ENCODE peak calls at places on chromosomes 6 and 20, in nine cellular contexts. One of them, this sample, is unnamed.

GRCh38 chr6:16524380-16524707 is 236.9 kb downstream of the ATXN1 start:
- DNase-seq in left ventricle myocardium inferior: no peak
- DNase-seq in AG09319: no peak
- DNase-seq in cardiac fibroblast: peak; percentile 55
- DNase-seq in body of pancreas: no peak
- DNase-seq in Calu3: no peak
- DNase-seq in RWPE1: no peak
- DNase-seq in Panc1: no peak
- DNase-seq in glutamatergic neuron: no peak
- DNase-seq in this sample: no peak

GRCh38 chr6:83546636-83547035 is 34.3 kb downstream of the PRSS35 start:
- DNase-seq in left ventricle myocardium inferior: no peak
- DNase-seq in AG09319: no peak
- DNase-seq in cardiac fibroblast: no peak
- DNase-seq in body of pancreas: no peak
- DNase-seq in Calu3: peak; percentile 5
- DNase-seq in RWPE1: no peak
- DNase-seq in Panc1: no peak
- DNase-seq in glutamatergic neuron: no peak
- DNase-seq in this sample: no peak

GRCh38 chr6:108321253-108321740 is 26.4 kb downstream of the AFG1L start:
- DNase-seq in left ventricle myocardium inferior: no peak
- DNase-seq in AG09319: no peak
- DNase-seq in cardiac fibroblast: no peak
- DNase-seq in body of pancreas: no peak
- DNase-seq in Calu3: no peak
- DNase-seq in RWPE1: no peak
- DNase-seq in Panc1: no peak
- DNase-seq in glutamatergic neuron: no peak
- DNase-seq in this sample: no peak

GRCh38 chr6:13485303-13485702 is 2.1 kb downstream of the GFOD1 start:
- DNase-seq in left ventricle myocardium inferior: no peak
- DNase-seq in AG09319: no peak
- DNase-seq in cardiac fibroblast: no peak
- DNase-seq in body of pancreas: no peak
- DNase-seq in Calu3: no peak
- DNase-seq in RWPE1: no peak
- DNase-seq in Panc1: no peak
- DNase-seq in glutamatergic neuron: no peak
- DNase-seq in this sample: no peak

GRCh38 chr6:15346315-15346714 is 100.4 kb downstream of the JARID2 start:
- DNase-seq in left ventricle myocardium inferior: no peak
- DNase-seq in AG09319: no peak
- DNase-seq in cardiac fibroblast: no peak
- DNase-seq in body of pancreas: no peak
- DNase-seq in Calu3: no peak
- DNase-seq in RWPE1: no peak
- DNase-seq in Panc1: no peak
- DNase-seq in glutamatergic neuron: no peak
- DNase-seq in this sample: no peak

GRCh38 chr6:149910721-149911151 is 12.2 kb downstream of the RAET1G start:
- DNase-seq in left ventricle myocardium inferior: no peak
- DNase-seq in AG09319: no peak
- DNase-seq in cardiac fibroblast: no peak
- DNase-seq in body of pancreas: no peak
- DNase-seq in Calu3: no peak
- DNase-seq in RWPE1: no peak
- DNase-seq in Panc1: no peak
- DNase-seq in glutamatergic neuron: no peak
- DNase-seq in this sample: no peak

GRCh38 chr6:69019832-69020231 is 384.8 kb downstream of the ADGRB3 start:
- DNase-seq in left ventricle myocardium inferior: no peak
- DNase-seq in AG09319: no peak
- DNase-seq in cardiac fibroblast: peak; percentile 22
- DNase-seq in body of pancreas: no peak
- DNase-seq in Calu3: no peak
- DNase-seq in RWPE1: peak; percentile 4
- DNase-seq in Panc1: no peak
- DNase-seq in glutamatergic neuron: no peak
- DNase-seq in this sample: no peak

GRCh38 chr20:46583411-46584214 is 33.2 kb upstream of the OCSTAMP start:
- DNase-seq in left ventricle myocardium inferior: no peak
- DNase-seq in AG09319: no peak
- DNase-seq in cardiac fibroblast: no peak
- DNase-seq in body of pancreas: no peak
- DNase-seq in Calu3: no peak
- DNase-seq in RWPE1: no peak
- DNase-seq in Panc1: no peak
- DNase-seq in glutamatergic neuron: no peak
- DNase-seq in this sample: no peak

GRCh38 chr6:41960026-41960425 is 18.4 kb upstream of the CCND3 start:
- DNase-seq in left ventricle myocardium inferior: no peak
- DNase-seq in AG09319: no peak
- DNase-seq in cardiac fibroblast: no peak
- DNase-seq in body of pancreas: no peak
- DNase-seq in Calu3: no peak
- DNase-seq in RWPE1: no peak
- DNase-seq in Panc1: no peak
- DNase-seq in glutamatergic neuron: no peak
- DNase-seq in this sample: no peak

GRCh38 chr6:138307816-138308727 is 69.6 kb upstream of the SMIM28 start:
- DNase-seq in left ventricle myocardium inferior: peak; percentile 26
- DNase-seq in AG09319: no peak
- DNase-seq in cardiac fibroblast: peak; percentile 32
- DNase-seq in body of pancreas: peak; percentile 55
- DNase-seq in Calu3: no peak
- DNase-seq in RWPE1: no peak
- DNase-seq in Panc1: no peak
- DNase-seq in glutamatergic neuron: no peak
- DNase-seq in this sample: no peak

GRCh38 chr6:150142657-150143501 is at the start of gene PPP1R14C:
- DNase-seq in left ventricle myocardium inferior: peak; percentile 40
- DNase-seq in AG09319: no peak
- DNase-seq in cardiac fibroblast: peak; percentile 29
- DNase-seq in body of pancreas: peak; percentile 34
- DNase-seq in Calu3: peak; percentile 51
- DNase-seq in RWPE1: peak; percentile 69
- DNase-seq in Panc1: no peak
- DNase-seq in glutamatergic neuron: peak; percentile 70
- DNase-seq in this sample: peak; percentile 45

GRCh38 chr6:22448311-22448711 is 121.1 kb upstream of the HDGFL1 start:
- DNase-seq in left ventricle myocardium inferior: no peak
- DNase-seq in AG09319: peak; percentile 69
- DNase-seq in cardiac fibroblast: peak; percentile 72
- DNase-seq in body of pancreas: no peak
- DNase-seq in Calu3: no peak
- DNase-seq in RWPE1: no peak
- DNase-seq in Panc1: peak; percentile 17
- DNase-seq in glutamatergic neuron: no peak
- DNase-seq in this sample: no peak

GRCh38 chr20:49570828-49571552 is 3.1 kb upstream of the PTGIS start:
- DNase-seq in left ventricle myocardium inferior: no peak
- DNase-seq in AG09319: no peak
- DNase-seq in cardiac fibroblast: peak; percentile 62
- DNase-seq in body of pancreas: no peak
- DNase-seq in Calu3: no peak
- DNase-seq in RWPE1: no peak
- DNase-seq in Panc1: no peak
- DNase-seq in glutamatergic neuron: no peak
- DNase-seq in this sample: no peak

GRCh38 chr6:18260448-18261106 is 3.8 kb downstream of the DEK start:
- DNase-seq in left ventricle myocardium inferior: no peak
- DNase-seq in AG09319: no peak
- DNase-seq in cardiac fibroblast: peak; percentile 17
- DNase-seq in body of pancreas: no peak
- DNase-seq in Calu3: peak; percentile 51
- DNase-seq in RWPE1: no peak
- DNase-seq in Panc1: no peak
- DNase-seq in glutamatergic neuron: peak; percentile 22
- DNase-seq in this sample: peak; percentile 47

GRCh38 chr20:53517146-53517545 is 76.5 kb downstream of the ZNF217 start:
- DNase-seq in left ventricle myocardium inferior: no peak
- DNase-seq in AG09319: no peak
- DNase-seq in cardiac fibroblast: no peak
- DNase-seq in body of pancreas: no peak
- DNase-seq in Calu3: peak; percentile 28
- DNase-seq in RWPE1: no peak
- DNase-seq in Panc1: no peak
- DNase-seq in glutamatergic neuron: no peak
- DNase-seq in this sample: no peak

GRCh38 chr6:153302133-153302532 is 171.1 kb upstream of the RGS17 start:
- DNase-seq in left ventricle myocardium inferior: no peak
- DNase-seq in AG09319: no peak
- DNase-seq in cardiac fibroblast: no peak
- DNase-seq in body of pancreas: no peak
- DNase-seq in Calu3: no peak
- DNase-seq in RWPE1: no peak
- DNase-seq in Panc1: no peak
- DNase-seq in glutamatergic neuron: no peak
- DNase-seq in this sample: no peak

GRCh38 chr6:155524249-155524651 is 68.6 kb upstream of the NOX3 start:
- DNase-seq in left ventricle myocardium inferior: no peak
- DNase-seq in AG09319: peak; percentile 19
- DNase-seq in cardiac fibroblast: peak; percentile 57
- DNase-seq in body of pancreas: no peak
- DNase-seq in Calu3: no peak
- DNase-seq in RWPE1: peak; percentile 54
- DNase-seq in Panc1: no peak
- DNase-seq in glutamatergic neuron: no peak
- DNase-seq in this sample: no peak

GRCh38 chr6:111601875-111602274 is 3.8 kb downstream of the TRAF3IP2 start:
- DNase-seq in left ventricle myocardium inferior: no peak
- DNase-seq in AG09319: peak; percentile 85
- DNase-seq in cardiac fibroblast: peak; percentile 95
- DNase-seq in body of pancreas: peak; percentile 28
- DNase-seq in Calu3: no peak
- DNase-seq in RWPE1: no peak
- DNase-seq in Panc1: no peak
- DNase-seq in glutamatergic neuron: no peak
- DNase-seq in this sample: no peak

GRCh38 chr6:79377830-79378460 is 143.5 kb upstream of the HMGN3 start:
- DNase-seq in left ventricle myocardium inferior: no peak
- DNase-seq in AG09319: no peak
- DNase-seq in cardiac fibroblast: peak; percentile 61
- DNase-seq in body of pancreas: no peak
- DNase-seq in Calu3: peak; percentile 29
- DNase-seq in RWPE1: no peak
- DNase-seq in Panc1: no peak
- DNase-seq in glutamatergic neuron: no peak
- DNase-seq in this sample: peak; percentile 8

GRCh38 chr20:34473262-34473883 is 42.8 kb upstream of the DYNLRB1 start:
- DNase-seq in left ventricle myocardium inferior: peak; percentile 38
- DNase-seq in AG09319: no peak
- DNase-seq in cardiac fibroblast: peak; percentile 60
- DNase-seq in body of pancreas: peak; percentile 33
- DNase-seq in Calu3: peak; percentile 80
- DNase-seq in RWPE1: peak; percentile 31
- DNase-seq in Panc1: no peak
- DNase-seq in glutamatergic neuron: peak; percentile 82
- DNase-seq in this sample: peak; percentile 57

GRCh38 chr6:41884957-41885356 is 10.2 kb downstream of the USP49 start:
- DNase-seq in left ventricle myocardium inferior: no peak
- DNase-seq in AG09319: no peak
- DNase-seq in cardiac fibroblast: no peak
- DNase-seq in body of pancreas: no peak
- DNase-seq in Calu3: no peak
- DNase-seq in RWPE1: no peak
- DNase-seq in Panc1: no peak
- DNase-seq in glutamatergic neuron: no peak
- DNase-seq in this sample: no peak

GRCh38 chr6:111418971-111419693 is 63.9 kb downstream of the REV3L start:
- DNase-seq in left ventricle myocardium inferior: no peak
- DNase-seq in AG09319: no peak
- DNase-seq in cardiac fibroblast: peak; percentile 37
- DNase-seq in body of pancreas: no peak
- DNase-seq in Calu3: no peak
- DNase-seq in RWPE1: no peak
- DNase-seq in Panc1: no peak
- DNase-seq in glutamatergic neuron: no peak
- DNase-seq in this sample: no peak

GRCh38 chr6:8041933-8042583 is 22.1 kb downstream of the BLOC1S5 start:
- DNase-seq in left ventricle myocardium inferior: no peak
- DNase-seq in AG09319: no peak
- DNase-seq in cardiac fibroblast: no peak
- DNase-seq in body of pancreas: no peak
- DNase-seq in Calu3: no peak
- DNase-seq in RWPE1: no peak
- DNase-seq in Panc1: no peak
- DNase-seq in glutamatergic neuron: no peak
- DNase-seq in this sample: no peak

GRCh38 chr20:32451682-32452461 is 93.7 kb downstream of the ASXL1 start:
- DNase-seq in left ventricle myocardium inferior: peak; percentile 12
- DNase-seq in AG09319: no peak
- DNase-seq in cardiac fibroblast: no peak
- DNase-seq in body of pancreas: peak; percentile 23
- DNase-seq in Calu3: no peak
- DNase-seq in RWPE1: no peak
- DNase-seq in Panc1: no peak
- DNase-seq in glutamatergic neuron: no peak
- DNase-seq in this sample: no peak
- TF ChIP-seq CTCF in left ventricle myocardium inferior: no peak
- TF ChIP-seq CTCF in AG09319: no peak
- TF ChIP-seq CTCF in cardiac fibroblast: no peak
- TF ChIP-seq CTCF in body of pancreas: no peak
- TF ChIP-seq CTCF in Calu3: peak; percentile 25
- TF ChIP-seq CTCF in RWPE1: no peak
- TF ChIP-seq CTCF in Panc1: no peak
- TF ChIP-seq CTCF in glutamatergic neuron: no peak
- TF ChIP-seq CTCF in this sample: no peak

GRCh38 chr6:134451529-134451928 is 133.6 kb upstream of the SGK1 start:
- DNase-seq in left ventricle myocardium inferior: no peak
- DNase-seq in AG09319: no peak
- DNase-seq in cardiac fibroblast: no peak
- DNase-seq in body of pancreas: no peak
- DNase-seq in Calu3: no peak
- DNase-seq in RWPE1: no peak
- DNase-seq in Panc1: no peak
- DNase-seq in glutamatergic neuron: no peak
- DNase-seq in this sample: peak; percentile 14
- TF ChIP-seq CTCF in left ventricle myocardium inferior: no peak
- TF ChIP-seq CTCF in AG09319: no peak
- TF ChIP-seq CTCF in cardiac fibroblast: no peak
- TF ChIP-seq CTCF in body of pancreas: no peak
- TF ChIP-seq CTCF in Calu3: no peak
- TF ChIP-seq CTCF in RWPE1: no peak
- TF ChIP-seq CTCF in Panc1: no peak
- TF ChIP-seq CTCF in glutamatergic neuron: no peak
- TF ChIP-seq CTCF in this sample: peak; percentile 30

GRCh38 chr20:61918548-61918947 is 147.1 kb downstream of the TAF4 start:
- DNase-seq in left ventricle myocardium inferior: no peak
- DNase-seq in AG09319: no peak
- DNase-seq in cardiac fibroblast: no peak
- DNase-seq in body of pancreas: no peak
- DNase-seq in Calu3: no peak
- DNase-seq in RWPE1: no peak
- DNase-seq in Panc1: no peak
- DNase-seq in glutamatergic neuron: no peak
- DNase-seq in this sample: no peak
- TF ChIP-seq CTCF in left ventricle myocardium inferior: no peak
- TF ChIP-seq CTCF in AG09319: no peak
- TF ChIP-seq CTCF in cardiac fibroblast: no peak
- TF ChIP-seq CTCF in body of pancreas: no peak
- TF ChIP-seq CTCF in Calu3: no peak
- TF ChIP-seq CTCF in RWPE1: no peak
- TF ChIP-seq CTCF in Panc1: no peak
- TF ChIP-seq CTCF in glutamatergic neuron: no peak
- TF ChIP-seq CTCF in this sample: no peak

GRCh38 chr6:154500769-154501171 is 9.7 kb downstream of the CNKSR3 start:
- DNase-seq in left ventricle myocardium inferior: no peak
- DNase-seq in AG09319: no peak
- DNase-seq in cardiac fibroblast: no peak
- DNase-seq in body of pancreas: peak; percentile 19
- DNase-seq in Calu3: no peak
- DNase-seq in RWPE1: no peak
- DNase-seq in Panc1: no peak
- DNase-seq in glutamatergic neuron: no peak
- DNase-seq in this sample: no peak
- TF ChIP-seq CTCF in left ventricle myocardium inferior: peak; percentile 54
- TF ChIP-seq CTCF in AG09319: peak; percentile 41
- TF ChIP-seq CTCF in cardiac fibroblast: no peak
- TF ChIP-seq CTCF in body of pancreas: peak; percentile 52
- TF ChIP-seq CTCF in Calu3: peak; percentile 13
- TF ChIP-seq CTCF in RWPE1: no peak
- TF ChIP-seq CTCF in Panc1: peak; percentile 74
- TF ChIP-seq CTCF in glutamatergic neuron: peak; percentile 24
- TF ChIP-seq CTCF in this sample: no peak

This sample was measured in GM20000.